ENCODE peak calls at places on chromosomes 7 and 10, in four cellular contexts. One of them, this sample, is unnamed.

GRCh38 chr10:60338002-60338564 is 51.6 kb downstream of the ANK3 start:
- DNase-seq in keratinocyte: no peak
- DNase-seq in A549: no peak
- DNase-seq in GM20000: no peak
- DNase-seq in this sample: no peak

GRCh38 chr10:13560597-13560996 is 26.2 kb upstream of the PRPF18 start:
- DNase-seq in GM20000: no peak
- DNase-seq in keratinocyte: no peak
- DNase-seq in A549: no peak
- DNase-seq in this sample: no peak

GRCh38 chr7:137754076-137754851 is 92.5 kb downstream of the DGKI start:
- DNase-seq in GM20000: no peak
- DNase-seq in A549: no peak
- DNase-seq in keratinocyte: no peak
- DNase-seq in this sample: no peak

GRCh38 chr10:7679256-7679655 is 12.5 kb upstream of the ITIH5 start:
- DNase-seq in keratinocyte: no peak
- DNase-seq in A549: no peak
- DNase-seq in GM20000: no peak
- DNase-seq in this sample: no peak

GRCh38 chr10:131728829-131729228 is 172.0 kb upstream of the PPP2R2D start:
- DNase-seq in A549: no peak
- DNase-seq in keratinocyte: no peak
- DNase-seq in GM20000: no peak
- DNase-seq in this sample: no peak

GRCh38 chr7:39948375-39948774 is 1.7 kb upstream of the CDK13 start:
- DNase-seq in keratinocyte: no peak
- DNase-seq in A549: no peak
- DNase-seq in GM20000: peak
- DNase-seq in this sample: peak

GRCh38 chr7:101553771-101554445 is 75.2 kb downstream of the MYL10 start:
- DNase-seq in keratinocyte: no peak
- DNase-seq in A549: no peak
- DNase-seq in GM20000: peak
- DNase-seq in this sample: no peak

GRCh38 chr7:98223898-98224700 is 12.9 kb downstream of the BHLHA15 start:
- DNase-seq in A549: no peak
- DNase-seq in keratinocyte: no peak
- DNase-seq in GM20000: no peak
- DNase-seq in this sample: no peak

GRCh38 chr10:70828923-70829322 is 13.2 kb downstream of the SGPL1 start:
- DNase-seq in GM20000: no peak
- DNase-seq in A549: no peak
- DNase-seq in keratinocyte: no peak
- DNase-seq in this sample: no peak

DNA sequence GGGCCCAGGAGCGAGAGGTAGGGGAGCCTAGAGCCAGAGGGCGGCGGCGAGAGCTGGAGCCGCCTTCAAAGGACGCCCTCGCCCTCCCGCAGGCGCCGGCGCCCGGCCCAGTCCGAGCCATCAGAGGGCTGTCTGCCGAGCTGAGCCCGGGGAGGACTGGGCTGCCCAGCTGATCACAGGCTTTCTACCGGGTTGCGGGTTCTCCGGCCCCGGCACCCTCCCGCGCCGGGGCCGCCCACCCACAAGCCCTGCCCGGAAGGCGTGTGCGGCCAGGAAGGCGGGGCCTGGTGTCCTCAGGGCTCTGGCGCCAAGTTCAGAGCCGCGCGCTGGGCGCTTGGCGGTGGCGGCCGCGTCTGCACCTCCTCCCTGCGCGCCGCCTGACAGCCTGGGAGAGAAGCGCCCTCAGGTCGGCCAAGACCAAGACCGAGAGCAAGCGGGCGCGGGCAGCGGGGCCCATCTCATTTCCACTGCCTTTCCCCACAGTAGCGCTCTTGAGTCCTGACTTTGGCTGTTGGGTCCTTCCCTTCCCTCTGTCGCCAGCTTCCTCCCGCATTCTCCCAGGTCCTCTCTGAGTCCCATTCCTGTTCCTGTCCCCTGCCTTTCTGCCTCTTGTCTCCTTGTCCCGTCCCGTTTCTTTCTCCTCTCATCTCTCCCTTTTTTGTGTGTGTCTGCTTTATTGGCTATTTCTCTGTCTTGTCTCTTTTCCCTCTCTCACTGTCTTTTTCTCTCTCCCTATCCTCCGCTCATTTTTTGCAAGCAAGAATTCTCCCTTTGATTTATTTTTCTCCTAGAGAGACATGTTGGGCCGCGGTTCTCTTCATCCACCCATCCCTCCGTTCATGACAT is 60.6 kb upstream of the MSMB start:
- DNase-seq in A549: peak
- DNase-seq in keratinocyte: no peak
- DNase-seq in GM20000: peak
- DNase-seq in this sample: peak
- TF ChIP-seq CTCF in A549: no peak
- TF ChIP-seq CTCF in keratinocyte: no peak
- TF ChIP-seq CTCF in GM20000: no peak
- TF ChIP-seq CTCF in this sample: no peak

GRCh38 chr7:28908775-28909174 is 49.4 kb downstream of the TRIL start:
- DNase-seq in A549: no peak
- DNase-seq in GM20000: no peak
- DNase-seq in keratinocyte: no peak
- DNase-seq in this sample: no peak
- TF ChIP-seq CTCF in A549: no peak
- TF ChIP-seq CTCF in GM20000: no peak
- TF ChIP-seq CTCF in keratinocyte: no peak
- TF ChIP-seq CTCF in this sample: no peak

GRCh38 chr10:4543943-4544540 is 282.0 kb upstream of the AKR1E2 start:
- DNase-seq in GM20000: no peak
- DNase-seq in keratinocyte: no peak
- DNase-seq in A549: no peak
- DNase-seq in this sample: no peak

GRCh38 chr10:4538016-4538415 is 288.0 kb upstream of the AKR1E2 start:
- DNase-seq in A549: no peak
- DNase-seq in GM20000: no peak
- DNase-seq in keratinocyte: no peak
- DNase-seq in this sample: no peak

GRCh38 chr10:4546500-4546899 is 279.5 kb upstream of the AKR1E2 start:
- DNase-seq in GM20000: no peak
- DNase-seq in A549: no peak
- DNase-seq in keratinocyte: no peak
- DNase-seq in this sample: peak

GRCh38 chr10:4545077-4545476 is 280.9 kb upstream of the AKR1E2 start:
- DNase-seq in keratinocyte: no peak
- DNase-seq in GM20000: no peak
- DNase-seq in A549: no peak
- DNase-seq in this sample: no peak

GRCh38 chr10:4541292-4541691 is 284.7 kb upstream of the AKR1E2 start:
- DNase-seq in GM20000: no peak
- DNase-seq in keratinocyte: peak
- DNase-seq in A549: no peak
- DNase-seq in this sample: peak
- TF ChIP-seq CTCF in GM20000: no peak
- TF ChIP-seq CTCF in keratinocyte: peak
- TF ChIP-seq CTCF in A549: no peak
- TF ChIP-seq CTCF in this sample: no peak

DNA sequence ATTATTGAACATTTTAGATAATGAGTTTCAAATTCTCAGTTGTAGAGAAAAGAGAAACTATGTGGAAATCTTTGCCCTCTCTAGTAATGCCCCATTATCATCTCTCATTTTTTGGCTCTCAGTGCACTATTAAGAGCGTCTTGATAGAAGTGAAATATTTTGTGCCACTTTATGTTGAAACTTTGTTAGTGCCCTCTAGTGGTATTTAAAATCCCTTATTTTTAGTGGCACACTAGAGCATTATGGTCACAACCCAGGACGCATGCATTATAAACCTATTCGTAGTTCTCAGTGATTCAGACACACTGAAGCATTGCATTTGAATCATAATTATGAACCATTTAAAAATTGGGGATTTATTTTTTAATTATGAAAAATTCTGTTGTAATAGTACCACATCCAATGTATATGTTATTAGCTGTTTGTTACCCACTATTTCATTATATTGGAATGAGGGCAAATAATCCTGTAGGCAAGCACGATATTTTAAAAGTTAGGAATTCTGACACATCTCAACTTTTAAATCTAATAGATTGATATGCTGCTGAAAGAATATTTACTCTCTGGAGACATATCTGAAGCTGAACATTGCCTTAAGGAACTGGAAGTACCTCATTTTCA is 21.9 kb downstream of the PDCD4 start:
- DNase-seq in A549: peak
- DNase-seq in keratinocyte: no peak
- DNase-seq in GM20000: peak
- DNase-seq in this sample: no peak
- TF ChIP-seq CTCF in A549: peak
- TF ChIP-seq CTCF in keratinocyte: peak
- TF ChIP-seq CTCF in GM20000: no peak
- TF ChIP-seq CTCF in this sample: no peak

DNA sequence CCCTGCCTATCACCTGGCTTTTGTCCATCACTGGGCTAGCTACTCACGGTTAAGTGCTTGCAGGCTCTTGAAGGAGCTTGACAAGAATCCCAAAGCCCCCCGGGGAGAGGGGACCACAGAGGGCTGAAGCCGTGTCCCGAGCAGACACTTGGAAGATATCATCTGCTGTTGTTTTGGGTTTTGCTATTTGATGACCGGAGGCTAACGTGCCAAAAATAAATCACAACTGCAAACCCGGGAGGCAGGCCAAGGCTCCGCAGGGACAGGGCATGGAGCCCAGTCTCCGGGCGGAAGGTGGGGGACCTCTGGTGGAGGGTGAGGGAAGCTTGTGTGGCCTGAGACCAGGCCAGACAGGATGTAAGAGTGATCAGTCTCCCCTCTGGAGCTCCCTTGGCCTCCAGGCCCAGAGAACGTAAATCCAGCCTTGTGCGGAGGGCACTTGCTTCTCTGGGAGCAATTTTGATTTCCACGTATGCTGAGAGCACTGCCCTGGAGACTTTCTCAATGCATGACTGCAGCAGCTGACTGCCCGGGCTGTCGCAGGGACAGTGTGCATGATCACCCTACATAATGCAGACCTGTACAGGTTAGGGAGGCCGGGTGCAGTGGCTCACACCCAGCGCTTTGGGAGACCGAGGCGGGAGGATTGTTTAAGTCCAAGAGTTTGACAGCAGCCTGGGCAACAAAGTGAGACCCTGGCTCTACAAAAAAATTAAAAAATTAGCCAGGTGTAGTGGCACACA is at the start of gene PHKG1:
- DNase-seq in GM20000: no peak
- DNase-seq in keratinocyte: no peak
- DNase-seq in A549: peak
- DNase-seq in this sample: peak
- TF ChIP-seq CTCF in GM20000: no peak
- TF ChIP-seq CTCF in keratinocyte: peak
- TF ChIP-seq CTCF in A549: peak
- TF ChIP-seq CTCF in this sample: peak

DNA sequence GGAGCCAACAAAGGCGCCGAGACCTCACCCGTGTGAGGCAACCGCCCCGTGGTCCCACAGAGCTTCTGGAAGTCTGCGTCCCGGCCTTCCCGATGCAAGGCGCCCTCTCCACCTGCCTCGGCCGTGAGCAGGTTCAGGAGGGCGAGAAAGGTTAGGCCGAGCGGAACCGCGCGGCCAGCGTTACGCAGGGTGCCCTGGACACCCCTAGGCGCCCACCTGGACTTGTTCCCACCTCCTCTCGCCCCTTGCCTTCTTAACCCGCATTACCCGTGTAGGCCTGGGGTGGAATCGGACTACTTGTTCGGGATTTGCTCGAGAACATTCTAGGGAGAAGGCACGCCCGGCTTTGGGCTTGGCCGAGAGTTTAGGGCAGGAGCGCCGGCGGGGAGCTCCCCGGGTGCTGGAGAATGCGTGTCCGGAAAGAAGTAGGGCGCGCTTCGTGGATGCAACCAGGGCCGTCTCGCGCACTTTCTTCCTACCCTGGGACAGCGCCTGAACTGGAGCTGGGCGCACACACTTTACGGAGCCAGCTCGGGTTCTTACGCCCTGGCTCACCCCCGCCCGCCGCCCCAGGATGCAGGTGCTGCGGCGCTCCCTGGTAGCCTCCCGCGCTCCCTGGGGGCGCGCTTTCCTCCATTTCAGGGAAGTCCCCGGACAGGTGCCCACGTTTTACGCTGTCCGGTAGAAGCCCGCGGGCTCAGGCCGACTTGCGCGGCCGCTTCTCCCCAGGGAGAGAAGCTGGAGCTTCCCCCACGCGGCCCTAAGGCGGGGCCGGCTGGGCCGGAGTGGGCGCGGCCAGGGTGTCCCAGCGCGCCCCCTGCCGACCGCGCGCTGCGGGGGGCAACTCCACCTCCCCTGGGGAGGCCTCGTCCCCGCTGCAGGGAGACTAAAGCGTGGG is 74.5 kb downstream of the INSIG1 start:
- DNase-seq in keratinocyte: no peak
- DNase-seq in A549: peak
- DNase-seq in GM20000: peak
- DNase-seq in this sample: no peak
- TF ChIP-seq CTCF in keratinocyte: peak
- TF ChIP-seq CTCF in A549: peak
- TF ChIP-seq CTCF in GM20000: peak
- TF ChIP-seq CTCF in this sample: no peak

GRCh38 chr7:30626984-30627383 is 32.3 kb downstream of the GARS1 start:
- DNase-seq in GM20000: no peak
- DNase-seq in keratinocyte: no peak
- DNase-seq in A549: no peak
- DNase-seq in this sample: no peak

GRCh38 chr7:30630986-30631385 is 36.3 kb downstream of the GARS1 start:
- DNase-seq in A549: no peak
- DNase-seq in GM20000: peak
- DNase-seq in keratinocyte: no peak
- DNase-seq in this sample: no peak

GRCh38 chr7:30625283-30625682 is 30.6 kb downstream of the GARS1 start:
- DNase-seq in A549: no peak
- DNase-seq in keratinocyte: no peak
- DNase-seq in GM20000: no peak
- DNase-seq in this sample: no peak
- TF ChIP-seq CTCF in A549: peak
- TF ChIP-seq CTCF in keratinocyte: no peak
- TF ChIP-seq CTCF in GM20000: no peak
- TF ChIP-seq CTCF in this sample: no peak

GRCh38 chr7:105876964-105877601 is 684 bp upstream of the ATXN7L1 start:
- DNase-seq in keratinocyte: no peak
- DNase-seq in GM20000: peak
- DNase-seq in A549: peak
- DNase-seq in this sample: peak

GRCh38 chr7:105875505-105875904 is 894 bp downstream of the ATXN7L1 start:
- DNase-seq in GM20000: no peak
- DNase-seq in A549: no peak
- DNase-seq in keratinocyte: no peak
- DNase-seq in this sample: no peak

GRCh38 chr7:105874055-105874454 is 2.3 kb downstream of the ATXN7L1 start:
- DNase-seq in A549: no peak
- DNase-seq in keratinocyte: no peak
- DNase-seq in GM20000: no peak
- DNase-seq in this sample: no peak

GRCh38 chr7:105877736-105878135 is 1.3 kb upstream of the ATXN7L1 start:
- DNase-seq in GM20000: no peak
- DNase-seq in keratinocyte: no peak
- DNase-seq in A549: no peak
- DNase-seq in this sample: no peak

GRCh38 chr7:105876091-105876963 is at the start of gene ATXN7L1:
- DNase-seq in GM20000: peak
- DNase-seq in A549: peak
- DNase-seq in keratinocyte: peak
- DNase-seq in this sample: peak
- TF ChIP-seq CTCF in GM20000: peak
- TF ChIP-seq CTCF in A549: peak
- TF ChIP-seq CTCF in keratinocyte: peak
- TF ChIP-seq CTCF in this sample: peak

This sample was measured in Calu3.